ENCODE peak calls at places on chromosomes 7 and 10, in ten cellular contexts. One of them, this sample, is unnamed.

GRCh38 chr7:77242068-77242467 is 42.4 kb upstream of the FGL2 start:
- DNase-seq in tibial nerve: no peak
- DNase-seq in A549: no peak
- DNase-seq in sigmoid colon: no peak
- DNase-seq in ovary: no peak
- DNase-seq in K562: no peak
- DNase-seq in SK-N-SH: no peak
- DNase-seq in suprapubic skin: no peak
- DNase-seq in transverse colon: no peak
- DNase-seq in upper lobe of left lung: no peak
- DNase-seq in this sample: no peak

GRCh38 chr10:111117528-111118277 is 40.9 kb downstream of the ADRA2A start:
- DNase-seq in tibial nerve: no peak
- DNase-seq in A549: no peak
- DNase-seq in sigmoid colon: no peak
- DNase-seq in ovary: no peak
- DNase-seq in K562: no peak
- DNase-seq in SK-N-SH: no peak
- DNase-seq in suprapubic skin: no peak
- DNase-seq in transverse colon: no peak
- DNase-seq in upper lobe of left lung: peak
- DNase-seq in this sample: no peak

GRCh38 chr10:91800756-91801155 is 2.5 kb downstream of the TNKS2 start:
- DNase-seq in tibial nerve: no peak
- DNase-seq in A549: no peak
- DNase-seq in sigmoid colon: no peak
- DNase-seq in ovary: no peak
- DNase-seq in K562: no peak
- DNase-seq in SK-N-SH: no peak
- DNase-seq in suprapubic skin: no peak
- DNase-seq in transverse colon: no peak
- DNase-seq in upper lobe of left lung: no peak
- DNase-seq in this sample: no peak

GRCh38 chr7:38323156-38323555 is 49.7 kb upstream of the TARP start:
- DNase-seq in tibial nerve: no peak
- DNase-seq in A549: no peak
- DNase-seq in sigmoid colon: no peak
- DNase-seq in ovary: no peak
- DNase-seq in K562: no peak
- DNase-seq in SK-N-SH: no peak
- DNase-seq in suprapubic skin: no peak
- DNase-seq in transverse colon: no peak
- DNase-seq in upper lobe of left lung: no peak
- DNase-seq in this sample: no peak

GRCh38 chr10:18738835-18739234 is 79.6 kb downstream of the ARL5B start:
- DNase-seq in tibial nerve: no peak
- DNase-seq in A549: no peak
- DNase-seq in sigmoid colon: no peak
- DNase-seq in ovary: no peak
- DNase-seq in K562: no peak
- DNase-seq in SK-N-SH: no peak
- DNase-seq in suprapubic skin: no peak
- DNase-seq in transverse colon: no peak
- DNase-seq in upper lobe of left lung: no peak
- DNase-seq in this sample: no peak

GRCh38 chr7:1027285-1028043 is 16.9 kb upstream of the GPR146 start:
- DNase-seq in tibial nerve: no peak
- DNase-seq in A549: peak
- DNase-seq in sigmoid colon: no peak
- DNase-seq in ovary: peak
- DNase-seq in K562: peak
- DNase-seq in SK-N-SH: peak
- DNase-seq in suprapubic skin: no peak
- DNase-seq in transverse colon: no peak
- DNase-seq in upper lobe of left lung: peak
- DNase-seq in this sample: no peak

GRCh38 chr10:59063491-59063890 is 113.0 kb upstream of the PHYHIPL start:
- DNase-seq in tibial nerve: no peak
- DNase-seq in A549: no peak
- DNase-seq in sigmoid colon: no peak
- DNase-seq in ovary: no peak
- DNase-seq in K562: no peak
- DNase-seq in SK-N-SH: no peak
- DNase-seq in suprapubic skin: no peak
- DNase-seq in transverse colon: no peak
- DNase-seq in upper lobe of left lung: no peak
- DNase-seq in this sample: no peak

GRCh38 chr10:88979153-88979562 is 11.4 kb upstream of the FAS start:
- DNase-seq in tibial nerve: no peak
- DNase-seq in A549: no peak
- DNase-seq in sigmoid colon: peak
- DNase-seq in ovary: peak
- DNase-seq in K562: peak
- DNase-seq in SK-N-SH: no peak
- DNase-seq in suprapubic skin: no peak
- DNase-seq in transverse colon: no peak
- DNase-seq in upper lobe of left lung: peak
- DNase-seq in this sample: no peak

GRCh38 chr7:121931149-121931922 is 58.4 kb downstream of the PTPRZ1 start:
- DNase-seq in tibial nerve: no peak
- DNase-seq in A549: no peak
- DNase-seq in sigmoid colon: no peak
- DNase-seq in ovary: no peak
- DNase-seq in K562: no peak
- DNase-seq in SK-N-SH: no peak
- DNase-seq in suprapubic skin: no peak
- DNase-seq in transverse colon: no peak
- DNase-seq in upper lobe of left lung: no peak
- DNase-seq in this sample: no peak

GRCh38 chr7:6228363-6228762 is 44.1 kb downstream of the CYTH3 start:
- DNase-seq in tibial nerve: no peak
- DNase-seq in A549: no peak
- DNase-seq in sigmoid colon: no peak
- DNase-seq in ovary: peak
- DNase-seq in K562: peak
- DNase-seq in SK-N-SH: peak
- DNase-seq in suprapubic skin: no peak
- DNase-seq in transverse colon: no peak
- DNase-seq in upper lobe of left lung: no peak
- DNase-seq in this sample: no peak

GRCh38 chr7:104029765-104030164 is 40.3 kb upstream of the RELN start:
- DNase-seq in tibial nerve: no peak
- DNase-seq in A549: no peak
- DNase-seq in sigmoid colon: no peak
- DNase-seq in ovary: no peak
- DNase-seq in K562: no peak
- DNase-seq in SK-N-SH: no peak
- DNase-seq in suprapubic skin: no peak
- DNase-seq in transverse colon: no peak
- DNase-seq in upper lobe of left lung: no peak
- DNase-seq in this sample: no peak

GRCh38 chr10:17412323-17412722 is 42.1 kb downstream of the ST8SIA6 start:
- DNase-seq in tibial nerve: no peak
- DNase-seq in A549: peak
- DNase-seq in sigmoid colon: no peak
- DNase-seq in ovary: no peak
- DNase-seq in K562: peak
- DNase-seq in SK-N-SH: no peak
- DNase-seq in suprapubic skin: no peak
- DNase-seq in transverse colon: no peak
- DNase-seq in upper lobe of left lung: no peak
- DNase-seq in this sample: no peak

GRCh38 chr10:32199724-32200394 is 143.6 kb upstream of the KIF5B start:
- DNase-seq in tibial nerve: no peak
- DNase-seq in A549: no peak
- DNase-seq in sigmoid colon: no peak
- DNase-seq in ovary: no peak
- DNase-seq in K562: no peak
- DNase-seq in SK-N-SH: no peak
- DNase-seq in suprapubic skin: no peak
- DNase-seq in transverse colon: no peak
- DNase-seq in upper lobe of left lung: no peak
- DNase-seq in this sample: no peak

GRCh38 chr7:80346704-80347103 is 165.2 kb downstream of the GNAT3 start:
- DNase-seq in tibial nerve: no peak
- DNase-seq in A549: peak
- DNase-seq in sigmoid colon: no peak
- DNase-seq in ovary: no peak
- DNase-seq in K562: no peak
- DNase-seq in SK-N-SH: no peak
- DNase-seq in suprapubic skin: no peak
- DNase-seq in transverse colon: no peak
- DNase-seq in upper lobe of left lung: no peak
- DNase-seq in this sample: no peak

GRCh38 chr7:132154695-132155471 is 421.4 kb downstream of the PLXNA4 start:
- DNase-seq in tibial nerve: no peak
- DNase-seq in A549: no peak
- DNase-seq in sigmoid colon: no peak
- DNase-seq in ovary: no peak
- DNase-seq in K562: no peak
- DNase-seq in SK-N-SH: peak
- DNase-seq in suprapubic skin: no peak
- DNase-seq in transverse colon: no peak
- DNase-seq in upper lobe of left lung: no peak
- DNase-seq in this sample: no peak

DNA sequence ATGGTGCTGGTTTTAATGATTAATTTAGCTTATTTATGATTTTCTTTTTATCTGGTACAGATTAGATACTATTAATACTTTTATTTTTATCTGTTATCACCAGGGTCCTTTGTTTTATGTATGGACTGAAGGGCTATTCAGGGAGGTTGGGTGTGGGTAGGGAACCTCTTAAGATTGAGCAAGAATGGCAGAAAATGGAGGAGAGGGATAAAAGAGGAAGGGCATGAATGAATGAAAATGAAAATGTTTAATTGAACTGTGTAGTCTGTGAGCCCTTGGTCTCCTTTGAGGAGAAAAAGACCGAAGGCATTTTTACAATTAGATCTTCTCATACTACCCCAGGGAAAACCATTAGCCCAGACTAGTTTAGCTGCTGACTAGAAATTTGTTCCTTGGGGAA is 93.1 kb downstream of the CDK14 start:
- DNase-seq in tibial nerve: no peak
- DNase-seq in A549: no peak
- DNase-seq in sigmoid colon: no peak
- DNase-seq in ovary: no peak
- DNase-seq in K562: no peak
- DNase-seq in SK-N-SH: no peak
- DNase-seq in suprapubic skin: no peak
- DNase-seq in transverse colon: no peak
- DNase-seq in upper lobe of left lung: no peak
- DNase-seq in this sample: no peak
- TF ChIP-seq EP300 in tibial nerve: no peak
- TF ChIP-seq EP300 in A549: no peak
- TF ChIP-seq EP300 in sigmoid colon: no peak
- TF ChIP-seq EP300 in ovary: no peak
- TF ChIP-seq EP300 in K562: no peak
- TF ChIP-seq EP300 in SK-N-SH: no peak
- TF ChIP-seq EP300 in suprapubic skin: no peak
- TF ChIP-seq EP300 in transverse colon: no peak
- TF ChIP-seq EP300 in upper lobe of left lung: no peak
- TF ChIP-seq EP300 in this sample: no peak

GRCh38 chr7:9226500-9226899 is 793.1 kb downstream of the NXPH1 start:
- DNase-seq in tibial nerve: no peak
- DNase-seq in A549: no peak
- DNase-seq in sigmoid colon: no peak
- DNase-seq in ovary: no peak
- DNase-seq in K562: no peak
- DNase-seq in SK-N-SH: no peak
- DNase-seq in suprapubic skin: no peak
- DNase-seq in transverse colon: no peak
- DNase-seq in upper lobe of left lung: no peak
- DNase-seq in this sample: no peak

GRCh38 chr7:9231683-9232082 is 798.3 kb downstream of the NXPH1 start:
- DNase-seq in tibial nerve: no peak
- DNase-seq in A549: no peak
- DNase-seq in sigmoid colon: no peak
- DNase-seq in ovary: no peak
- DNase-seq in K562: no peak
- DNase-seq in SK-N-SH: no peak
- DNase-seq in suprapubic skin: no peak
- DNase-seq in transverse colon: no peak
- DNase-seq in upper lobe of left lung: no peak
- DNase-seq in this sample: no peak
- TF ChIP-seq EP300 in tibial nerve: no peak
- TF ChIP-seq EP300 in A549: no peak
- TF ChIP-seq EP300 in sigmoid colon: no peak
- TF ChIP-seq EP300 in ovary: no peak
- TF ChIP-seq EP300 in K562: no peak
- TF ChIP-seq EP300 in SK-N-SH: no peak
- TF ChIP-seq EP300 in suprapubic skin: no peak
- TF ChIP-seq EP300 in transverse colon: no peak
- TF ChIP-seq EP300 in upper lobe of left lung: no peak
- TF ChIP-seq EP300 in this sample: no peak

DNA sequence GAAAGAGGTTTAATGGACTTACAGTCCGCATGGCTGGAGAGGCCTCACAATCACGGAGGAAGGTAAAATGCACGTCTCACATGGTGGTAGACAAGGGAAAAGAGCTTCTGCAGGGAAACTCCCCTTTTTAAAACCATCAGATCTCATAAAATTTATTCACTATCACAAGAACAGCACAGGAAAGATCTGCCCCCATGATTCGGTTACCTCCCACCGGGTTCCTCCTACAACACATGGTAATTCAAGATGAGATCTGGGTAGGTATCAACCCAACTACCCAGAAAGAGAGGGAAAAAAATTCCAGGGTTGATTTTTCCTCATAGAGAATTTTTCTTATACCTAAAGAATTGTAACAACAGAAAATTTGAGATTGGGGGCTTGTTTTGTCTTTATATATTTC is 13.9 kb downstream of the RAPGEF5 start:
- DNase-seq in tibial nerve: no peak
- DNase-seq in A549: no peak
- DNase-seq in sigmoid colon: no peak
- DNase-seq in ovary: no peak
- DNase-seq in K562: no peak
- DNase-seq in SK-N-SH: no peak
- DNase-seq in suprapubic skin: no peak
- DNase-seq in transverse colon: no peak
- DNase-seq in upper lobe of left lung: no peak
- DNase-seq in this sample: no peak
- TF ChIP-seq EP300 in tibial nerve: no peak
- TF ChIP-seq EP300 in A549: no peak
- TF ChIP-seq EP300 in sigmoid colon: no peak
- TF ChIP-seq EP300 in ovary: no peak
- TF ChIP-seq EP300 in K562: no peak
- TF ChIP-seq EP300 in SK-N-SH: no peak
- TF ChIP-seq EP300 in suprapubic skin: no peak
- TF ChIP-seq EP300 in transverse colon: no peak
- TF ChIP-seq EP300 in upper lobe of left lung: no peak
- TF ChIP-seq EP300 in this sample: no peak

DNA sequence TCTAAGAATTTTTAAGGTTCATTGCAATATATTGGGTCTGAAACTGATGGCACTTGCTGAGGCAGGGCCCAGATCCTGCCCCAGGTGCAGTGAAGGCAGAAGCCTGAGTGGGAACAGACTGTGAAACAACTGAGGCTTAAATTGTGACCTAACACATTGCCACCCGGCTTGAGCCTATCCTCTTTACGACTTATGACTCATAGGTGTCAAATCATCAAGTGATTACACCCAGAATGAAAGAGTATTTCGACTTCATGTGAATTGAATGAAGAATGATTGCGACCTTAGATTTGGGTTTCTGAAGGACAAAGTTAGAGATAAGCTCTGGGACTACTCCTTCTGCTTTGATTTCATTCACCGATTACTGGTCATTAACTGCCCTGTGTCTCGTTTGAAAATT is 200.9 kb downstream of the CREB5 start:
- DNase-seq in tibial nerve: no peak
- DNase-seq in A549: no peak
- DNase-seq in sigmoid colon: no peak
- DNase-seq in ovary: no peak
- DNase-seq in K562: no peak
- DNase-seq in SK-N-SH: no peak
- DNase-seq in suprapubic skin: no peak
- DNase-seq in transverse colon: no peak
- DNase-seq in upper lobe of left lung: no peak
- DNase-seq in this sample: no peak
- TF ChIP-seq EP300 in tibial nerve: no peak
- TF ChIP-seq EP300 in A549: no peak
- TF ChIP-seq EP300 in sigmoid colon: no peak
- TF ChIP-seq EP300 in ovary: no peak
- TF ChIP-seq EP300 in K562: no peak
- TF ChIP-seq EP300 in SK-N-SH: no peak
- TF ChIP-seq EP300 in suprapubic skin: no peak
- TF ChIP-seq EP300 in transverse colon: no peak
- TF ChIP-seq EP300 in upper lobe of left lung: no peak
- TF ChIP-seq EP300 in this sample: no peak